ENCODE peak calls at places on chromosomes 1 and 21, in ten cellular contexts. F is brain microvascular endothelial cell, T is right lobe of liver, R is H1, W is GM23248, M is SK-N-SH, E is A549, D is heart left ventricle, N is NB4, S is dorsolateral prefrontal cortex. Q is an unnamed sample.

GRCh38 chr1:226549937-226550670 is 1.5 kb downstream of the STUM start:
- DNase-seq in W (peak), T (no peak), M (peak), D (peak), R (peak), E (no peak), F (no peak), N (peak), S (no peak), Q (peak)

GRCh38 chr1:26155370-26156284 is 3.3 kb upstream of the FAM110D start:
- DNase-seq in D (no peak), F (no peak), M (no peak), R (no peak), W (no peak), T (peak), S (no peak), N (no peak), E (no peak), Q (no peak)

GRCh38 chr1:14421977-14422609 is 176.4 kb upstream of the KAZN start:
- DNase-seq in D (no peak), E (no peak), T (no peak), S (no peak), W (no peak), M (no peak), R (no peak), F (no peak), N (no peak), Q (no peak)

GRCh38 chr1:77051406-77051805 is 167.8 kb downstream of the PIGK start:
- DNase-seq in D (no peak), W (no peak), S (no peak), F (no peak), R (no peak), T (no peak), N (no peak), M (no peak), E (no peak), Q (no peak)

GRCh38 chr1:47432071-47433036 is 5.5 kb upstream of the FOXD2 start:
- DNase-seq in E (peak), T (no peak), F (peak), S (peak), R (peak), N (peak), D (peak), M (peak), W (peak), Q (peak)

GRCh38 chr21:44282370-44282769 is 3.3 kb upstream of the AIRE start:
- DNase-seq in T (peak), R (no peak), E (no peak), D (no peak), S (no peak), W (no peak), F (no peak), N (no peak), M (no peak), Q (no peak)

GRCh38 chr1:15843826-15844572 is 3.5 kb upstream of the SPEN start:
- DNase-seq in W (peak), E (no peak), N (no peak), T (no peak), D (no peak), F (no peak), M (no peak), S (no peak), R (no peak), Q (no peak)

GRCh38 chr21:20004353-20004752 is 993.9 kb upstream of the NCAM2 start:
- DNase-seq in M (no peak), R (no peak), N (no peak), T (no peak), W (no peak), F (no peak), E (no peak), D (no peak), S (no peak), Q (no peak)

GRCh38 chr1:84246228-84246627 is 55.3 kb upstream of the SAMD13 start:
- DNase-seq in T (no peak), S (no peak), M (no peak), E (no peak), F (no peak), W (no peak), D (no peak), N (no peak), R (no peak), Q (no peak)

GRCh38 chr1:114597949-114598348 is 16.5 kb upstream of the BCAS2 start:
- DNase-seq in T (no peak), F (no peak), S (no peak), M (no peak), N (no peak), E (no peak), R (no peak), W (peak), D (no peak), Q (peak)

GRCh38 chr1:67053785-67054759 is at the start of gene SLC35D1:
- DNase-seq in E (peak), T (peak), S (peak), M (peak), D (peak), W (peak), R (peak), N (peak), F (peak), Q (peak)
- H3K4me3 ChIP-seq in E (peak), T (peak), S (peak), M (peak), D (peak), W (peak), R (peak), N (peak), F (peak), Q (peak)

DNA sequence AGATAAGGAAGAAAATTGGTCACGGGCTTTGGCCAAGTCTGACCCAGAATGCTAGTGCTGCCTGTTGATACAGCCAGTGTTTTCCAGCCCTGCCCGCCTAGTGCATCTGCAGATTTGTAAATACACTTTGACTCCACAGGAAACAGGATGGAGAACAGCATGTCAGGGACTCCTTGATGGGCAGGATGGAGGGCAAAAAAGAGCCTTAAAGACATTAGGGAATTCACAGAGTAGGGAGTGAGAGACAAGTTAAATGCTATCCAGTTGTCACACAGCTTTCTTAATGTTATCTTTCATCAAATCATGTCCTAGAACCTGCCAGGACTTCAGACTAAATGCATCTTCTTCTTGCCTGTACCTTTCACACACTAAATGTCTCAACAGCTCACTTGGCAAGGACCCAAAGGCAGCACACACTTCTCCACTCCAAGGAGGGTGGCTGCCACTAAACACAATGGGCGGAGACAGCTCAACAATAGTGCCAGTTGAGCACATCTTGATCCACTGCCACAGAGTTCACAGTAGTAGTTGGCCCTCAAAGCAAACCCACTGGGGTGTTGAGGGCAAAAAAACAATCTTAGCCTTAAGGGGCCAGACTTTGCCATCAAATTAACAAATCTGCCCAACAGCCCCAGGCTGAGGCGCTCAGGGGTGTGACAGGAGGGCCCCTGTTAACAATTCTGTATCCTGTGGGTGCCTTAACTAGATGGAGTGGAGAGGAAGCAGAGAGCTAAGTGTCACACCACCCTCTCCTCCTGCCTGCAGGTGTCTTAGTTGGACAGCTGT is 2.7 kb downstream of the HIVEP3 start:
- DNase-seq in F (no peak), E (no peak), T (no peak), M (no peak), D (no peak), S (no peak), W (no peak), R (no peak), N (no peak), Q (no peak)
- H3K4me3 ChIP-seq in F (no peak), E (no peak), T (no peak), M (no peak), D (no peak), S (peak), W (no peak), R (no peak), N (no peak), Q (no peak)

DNA sequence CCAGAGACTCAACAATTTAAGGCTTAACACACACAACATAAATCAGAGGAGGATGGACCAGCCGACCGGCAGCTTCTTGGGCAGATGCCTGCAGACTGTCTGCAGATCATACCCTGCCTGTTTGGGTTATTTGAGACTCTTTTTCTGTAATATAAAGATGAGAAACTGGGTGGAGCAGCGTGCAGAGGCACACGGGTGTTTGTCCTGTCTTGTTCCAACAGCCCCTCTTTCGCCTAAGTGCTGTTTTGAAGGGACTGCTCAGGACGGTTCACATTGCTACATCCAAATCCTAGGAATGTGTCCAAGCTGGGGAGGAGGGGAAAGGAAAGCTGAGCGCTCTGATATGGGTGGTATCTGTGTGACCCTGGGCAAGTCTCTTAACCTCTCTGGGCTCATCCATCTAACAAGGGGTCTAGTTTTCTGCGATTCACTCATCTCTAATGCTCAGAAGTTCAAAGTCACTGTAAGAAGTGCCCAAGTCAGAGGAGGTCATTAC is 149.9 kb downstream of the CLIC6 start:
- DNase-seq in E (no peak), S (no peak), W (no peak), R (no peak), N (no peak), F (no peak), D (no peak), T (no peak), M (no peak), Q (peak)
- H3K4me3 ChIP-seq in E (no peak), S (no peak), W (no peak), R (no peak), N (no peak), F (no peak), D (no peak), T (no peak), M (no peak), Q (no peak)

GRCh38 chr1:40712997-40713396 is 21.5 kb downstream of the NFYC start:
- DNase-seq in S (no peak), W (no peak), E (no peak), T (no peak), M (no peak), D (no peak), R (no peak), N (peak), F (no peak), Q (no peak)

GRCh38 chr1:40712405-40712944 is 21.0 kb downstream of the NFYC start:
- DNase-seq in F (no peak), N (no peak), W (no peak), M (no peak), E (no peak), D (no peak), R (no peak), T (no peak), S (no peak), Q (no peak)

GRCh38 chr1:40710581-40711315 is 19.2 kb downstream of the NFYC start:
- DNase-seq in R (no peak), E (no peak), T (no peak), D (no peak), W (peak), S (no peak), F (no peak), N (no peak), M (no peak), Q (no peak)

GRCh38 chr1:40709802-40710278 is 18.3 kb downstream of the NFYC start:
- DNase-seq in T (no peak), N (no peak), R (no peak), S (no peak), F (no peak), E (no peak), M (no peak), W (no peak), D (no peak), Q (no peak)

GRCh38 chr1:40711465-40712404 is 20.2 kb downstream of the NFYC start:
- DNase-seq in T (no peak), F (peak), N (no peak), D (no peak), S (no peak), W (peak), M (no peak), E (peak), R (no peak), Q (peak)
- H3K4me3 ChIP-seq in T (peak), F (no peak), N (no peak), D (peak), S (peak), W (peak), M (peak), E (no peak), R (peak), Q (no peak)

GRCh38 chr1:110344152-110344551 is 5.0 kb downstream of the RBM15 start:
- DNase-seq in W (no peak), F (no peak), S (no peak), R (no peak), M (no peak), D (no peak), T (no peak), N (no peak), E (no peak), Q (no peak)

GRCh38 chr1:110343249-110343648 is 4.1 kb downstream of the RBM15 start:
- DNase-seq in T (no peak), N (no peak), F (no peak), D (no peak), R (no peak), W (no peak), S (no peak), E (no peak), M (no peak), Q (no peak)

GRCh38 chr1:110341146-110341871 is 2.1 kb downstream of the RBM15 start:
- DNase-seq in E (no peak), N (no peak), W (no peak), S (no peak), F (no peak), M (no peak), T (no peak), D (no peak), R (no peak), Q (peak)

GRCh38 chr1:110340207-110340468 is 961 bp downstream of the RBM15 start:
- DNase-seq in S (no peak), F (no peak), W (no peak), T (no peak), R (no peak), E (no peak), M (peak), D (no peak), N (no peak), Q (no peak)

GRCh38 chr1:110341872-110342331 is 2.7 kb downstream of the RBM15 start:
- DNase-seq in R (no peak), N (no peak), M (no peak), F (no peak), W (no peak), D (no peak), T (no peak), S (no peak), E (no peak), Q (no peak)
- H3K4me3 ChIP-seq in R (peak), N (peak), M (peak), F (peak), W (peak), D (no peak), T (no peak), S (peak), E (peak), Q (peak)

GRCh38 chr1:201285846-201286245 is 2.5 kb downstream of the PKP1 start:
- DNase-seq in T (no peak), D (no peak), W (no peak), S (no peak), M (no peak), R (no peak), E (no peak), N (no peak), F (no peak), Q (no peak)
- H3K4me3 ChIP-seq in T (no peak), D (no peak), W (no peak), S (no peak), M (no peak), R (no peak), E (no peak), N (no peak), F (no peak), Q (no peak)